ENCODE peak calls at places on chromosomes 16 and 17, in ten cellular contexts. One of them, this sample, is unnamed.

GRCh38 chr16:70520612-70521297 is 2.6 kb downstream of the COG4 start:
- DNase-seq in stomach: no peak
- DNase-seq in HL-60: peak
- DNase-seq in AG04449: peak
- DNase-seq in heart right ventricle: no peak
- DNase-seq in BE2C: no peak
- DNase-seq in AG04450: no peak
- DNase-seq in spleen: no peak
- DNase-seq in fibroblast of the aortic adventitia: peak
- DNase-seq in breast epithelium: no peak
- DNase-seq in this sample: no peak

GRCh38 chr16:89599451-89599858 is 14.0 kb upstream of the DPEP1 start:
- DNase-seq in heart right ventricle: no peak
- DNase-seq in fibroblast of the aortic adventitia: no peak
- DNase-seq in HL-60: no peak
- DNase-seq in BE2C: peak
- DNase-seq in AG04450: no peak
- DNase-seq in breast epithelium: no peak
- DNase-seq in spleen: no peak
- DNase-seq in AG04449: no peak
- DNase-seq in stomach: no peak
- DNase-seq in this sample: no peak

GRCh38 chr17:27421111-27421510 is 35.1 kb upstream of the KSR1 start:
- DNase-seq in AG04449: no peak
- DNase-seq in breast epithelium: no peak
- DNase-seq in AG04450: no peak
- DNase-seq in stomach: no peak
- DNase-seq in spleen: no peak
- DNase-seq in heart right ventricle: no peak
- DNase-seq in fibroblast of the aortic adventitia: no peak
- DNase-seq in BE2C: no peak
- DNase-seq in HL-60: no peak
- DNase-seq in this sample: peak

GRCh38 chr17:79778504-79779087 is 648 bp downstream of the CBX2 start:
- DNase-seq in spleen: no peak
- DNase-seq in BE2C: peak
- DNase-seq in AG04450: no peak
- DNase-seq in AG04449: no peak
- DNase-seq in HL-60: no peak
- DNase-seq in fibroblast of the aortic adventitia: no peak
- DNase-seq in breast epithelium: no peak
- DNase-seq in heart right ventricle: no peak
- DNase-seq in stomach: no peak
- DNase-seq in this sample: peak

GRCh38 chr16:46920402-46921068 is 36.4 kb downstream of the GPT2 start:
- DNase-seq in AG04449: no peak
- DNase-seq in heart right ventricle: no peak
- DNase-seq in HL-60: no peak
- DNase-seq in fibroblast of the aortic adventitia: no peak
- DNase-seq in BE2C: no peak
- DNase-seq in AG04450: no peak
- DNase-seq in stomach: peak
- DNase-seq in breast epithelium: peak
- DNase-seq in spleen: no peak
- DNase-seq in this sample: no peak

GRCh38 chr17:1035546-1036170 is 38.7 kb downstream of the TIMM22 start:
- DNase-seq in spleen: no peak
- DNase-seq in BE2C: no peak
- DNase-seq in AG04450: no peak
- DNase-seq in breast epithelium: no peak
- DNase-seq in HL-60: no peak
- DNase-seq in heart right ventricle: no peak
- DNase-seq in fibroblast of the aortic adventitia: no peak
- DNase-seq in stomach: no peak
- DNase-seq in AG04449: no peak
- DNase-seq in this sample: no peak

GRCh38 chr17:17241656-17242055 is 4.7 kb upstream of the FLCN start:
- DNase-seq in fibroblast of the aortic adventitia: no peak
- DNase-seq in AG04449: no peak
- DNase-seq in heart right ventricle: no peak
- DNase-seq in spleen: no peak
- DNase-seq in BE2C: no peak
- DNase-seq in stomach: no peak
- DNase-seq in breast epithelium: no peak
- DNase-seq in HL-60: no peak
- DNase-seq in AG04450: no peak
- DNase-seq in this sample: peak

GRCh38 chr16:49484454-49484853 is 110.8 kb downstream of the C16orf78 start:
- DNase-seq in breast epithelium: peak
- DNase-seq in stomach: peak
- DNase-seq in HL-60: no peak
- DNase-seq in AG04449: no peak
- DNase-seq in spleen: peak
- DNase-seq in heart right ventricle: peak
- DNase-seq in AG04450: no peak
- DNase-seq in BE2C: peak
- DNase-seq in fibroblast of the aortic adventitia: peak
- DNase-seq in this sample: peak

GRCh38 chr17:50283246-50283645 is 9.0 kb downstream of the TMEM92 start:
- DNase-seq in HL-60: peak
- DNase-seq in breast epithelium: no peak
- DNase-seq in fibroblast of the aortic adventitia: peak
- DNase-seq in heart right ventricle: no peak
- DNase-seq in AG04450: no peak
- DNase-seq in BE2C: no peak
- DNase-seq in stomach: no peak
- DNase-seq in spleen: no peak
- DNase-seq in AG04449: no peak
- DNase-seq in this sample: no peak

GRCh38 chr17:11264183-11264871 is 23.3 kb downstream of the SHISA6 start:
- DNase-seq in BE2C: no peak
- DNase-seq in AG04450: no peak
- DNase-seq in stomach: no peak
- DNase-seq in fibroblast of the aortic adventitia: no peak
- DNase-seq in breast epithelium: no peak
- DNase-seq in HL-60: no peak
- DNase-seq in heart right ventricle: no peak
- DNase-seq in AG04449: no peak
- DNase-seq in spleen: no peak
- DNase-seq in this sample: no peak

DNA sequence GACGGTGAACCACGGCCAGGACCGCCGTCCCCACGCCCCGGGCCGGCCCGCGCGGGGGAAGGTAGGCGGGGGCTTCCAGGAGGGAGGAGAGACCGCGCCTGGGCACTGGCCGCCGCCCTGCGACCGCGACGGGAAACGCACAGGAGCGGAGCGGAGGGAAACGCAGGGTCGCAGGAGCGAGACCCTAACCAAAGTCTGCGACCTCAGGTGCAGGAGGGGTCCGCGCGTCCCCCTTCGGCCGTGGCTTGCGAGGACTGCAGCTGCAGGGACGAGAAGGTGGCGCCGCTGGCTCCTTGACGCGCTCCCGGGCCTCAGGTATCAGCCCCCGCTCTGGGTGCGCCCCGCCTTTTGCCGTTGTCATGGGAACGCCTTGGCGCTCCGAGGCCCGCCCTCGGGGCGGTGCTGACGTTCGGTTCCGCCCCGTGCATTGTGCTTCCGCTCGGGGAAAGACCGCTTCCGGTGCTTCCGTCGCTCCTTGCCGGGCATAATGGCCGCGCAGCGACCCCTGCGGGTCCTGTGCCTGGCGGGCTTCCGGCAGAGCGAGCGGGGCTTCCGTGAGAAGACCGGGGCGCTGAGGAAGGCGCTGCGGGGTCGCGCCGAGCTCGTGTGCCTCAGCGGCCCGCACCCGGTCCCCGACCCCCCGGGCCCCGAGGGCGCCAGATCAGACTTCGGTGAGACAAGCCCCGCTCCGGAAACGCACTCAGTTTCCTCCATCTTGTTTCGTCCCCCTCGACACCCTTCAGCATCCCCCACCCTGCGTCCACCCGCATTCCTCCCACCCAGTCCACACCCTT is at the start of gene OVCA2:
- DNase-seq in BE2C: peak
- DNase-seq in breast epithelium: peak
- DNase-seq in spleen: peak
- DNase-seq in HL-60: peak
- DNase-seq in AG04450: peak
- DNase-seq in heart right ventricle: peak
- DNase-seq in fibroblast of the aortic adventitia: peak
- DNase-seq in stomach: peak
- DNase-seq in AG04449: no peak
- DNase-seq in this sample: no peak
- TF ChIP-seq CTCF in BE2C: peak
- TF ChIP-seq CTCF in breast epithelium: no peak
- TF ChIP-seq CTCF in spleen: peak
- TF ChIP-seq CTCF in HL-60: no peak
- TF ChIP-seq CTCF in AG04450: peak
- TF ChIP-seq CTCF in heart right ventricle: peak
- TF ChIP-seq CTCF in fibroblast of the aortic adventitia: peak
- TF ChIP-seq CTCF in stomach: no peak
- TF ChIP-seq CTCF in AG04449: peak
- TF ChIP-seq CTCF in this sample: peak

GRCh38 chr16:56332464-56333079 is 92.8 kb downstream of the AMFR start:
- DNase-seq in breast epithelium: peak
- DNase-seq in stomach: peak
- DNase-seq in spleen: no peak
- DNase-seq in fibroblast of the aortic adventitia: peak
- DNase-seq in AG04449: no peak
- DNase-seq in HL-60: no peak
- DNase-seq in BE2C: no peak
- DNase-seq in heart right ventricle: peak
- DNase-seq in AG04450: no peak
- DNase-seq in this sample: no peak
- TF ChIP-seq CTCF in breast epithelium: peak
- TF ChIP-seq CTCF in stomach: no peak
- TF ChIP-seq CTCF in spleen: no peak
- TF ChIP-seq CTCF in fibroblast of the aortic adventitia: peak
- TF ChIP-seq CTCF in AG04449: peak
- TF ChIP-seq CTCF in HL-60: no peak
- TF ChIP-seq CTCF in BE2C: no peak
- TF ChIP-seq CTCF in heart right ventricle: no peak
- TF ChIP-seq CTCF in AG04450: peak
- TF ChIP-seq CTCF in this sample: peak

GRCh38 chr16:10312784-10313724 is 72.8 kb upstream of the ATF7IP2 start:
- DNase-seq in spleen: no peak
- DNase-seq in HL-60: no peak
- DNase-seq in fibroblast of the aortic adventitia: no peak
- DNase-seq in breast epithelium: no peak
- DNase-seq in AG04450: no peak
- DNase-seq in BE2C: no peak
- DNase-seq in stomach: peak
- DNase-seq in AG04449: no peak
- DNase-seq in heart right ventricle: no peak
- DNase-seq in this sample: no peak

GRCh38 chr16:10312023-10312422 is 73.8 kb upstream of the ATF7IP2 start:
- DNase-seq in heart right ventricle: no peak
- DNase-seq in fibroblast of the aortic adventitia: no peak
- DNase-seq in AG04450: no peak
- DNase-seq in AG04449: no peak
- DNase-seq in spleen: no peak
- DNase-seq in breast epithelium: no peak
- DNase-seq in BE2C: no peak
- DNase-seq in HL-60: no peak
- DNase-seq in stomach: peak
- DNase-seq in this sample: no peak

GRCh38 chr16:10317425-10318001 is 68.3 kb upstream of the ATF7IP2 start:
- DNase-seq in BE2C: no peak
- DNase-seq in fibroblast of the aortic adventitia: no peak
- DNase-seq in AG04449: no peak
- DNase-seq in HL-60: no peak
- DNase-seq in AG04450: no peak
- DNase-seq in stomach: no peak
- DNase-seq in heart right ventricle: no peak
- DNase-seq in breast epithelium: no peak
- DNase-seq in spleen: no peak
- DNase-seq in this sample: no peak

GRCh38 chr16:10314317-10314716 is 71.5 kb upstream of the ATF7IP2 start:
- DNase-seq in AG04450: no peak
- DNase-seq in fibroblast of the aortic adventitia: no peak
- DNase-seq in stomach: no peak
- DNase-seq in heart right ventricle: no peak
- DNase-seq in BE2C: no peak
- DNase-seq in HL-60: no peak
- DNase-seq in spleen: no peak
- DNase-seq in AG04449: no peak
- DNase-seq in breast epithelium: no peak
- DNase-seq in this sample: no peak

GRCh38 chr16:10314811-10315210 is 71.0 kb upstream of the ATF7IP2 start:
- DNase-seq in spleen: no peak
- DNase-seq in heart right ventricle: no peak
- DNase-seq in HL-60: no peak
- DNase-seq in AG04449: no peak
- DNase-seq in fibroblast of the aortic adventitia: peak
- DNase-seq in breast epithelium: no peak
- DNase-seq in BE2C: no peak
- DNase-seq in stomach: no peak
- DNase-seq in AG04450: no peak
- DNase-seq in this sample: no peak
- TF ChIP-seq CTCF in spleen: no peak
- TF ChIP-seq CTCF in heart right ventricle: no peak
- TF ChIP-seq CTCF in HL-60: no peak
- TF ChIP-seq CTCF in AG04449: no peak
- TF ChIP-seq CTCF in fibroblast of the aortic adventitia: no peak
- TF ChIP-seq CTCF in breast epithelium: no peak
- TF ChIP-seq CTCF in BE2C: no peak
- TF ChIP-seq CTCF in stomach: no peak
- TF ChIP-seq CTCF in AG04450: no peak
- TF ChIP-seq CTCF in this sample: peak

DNA sequence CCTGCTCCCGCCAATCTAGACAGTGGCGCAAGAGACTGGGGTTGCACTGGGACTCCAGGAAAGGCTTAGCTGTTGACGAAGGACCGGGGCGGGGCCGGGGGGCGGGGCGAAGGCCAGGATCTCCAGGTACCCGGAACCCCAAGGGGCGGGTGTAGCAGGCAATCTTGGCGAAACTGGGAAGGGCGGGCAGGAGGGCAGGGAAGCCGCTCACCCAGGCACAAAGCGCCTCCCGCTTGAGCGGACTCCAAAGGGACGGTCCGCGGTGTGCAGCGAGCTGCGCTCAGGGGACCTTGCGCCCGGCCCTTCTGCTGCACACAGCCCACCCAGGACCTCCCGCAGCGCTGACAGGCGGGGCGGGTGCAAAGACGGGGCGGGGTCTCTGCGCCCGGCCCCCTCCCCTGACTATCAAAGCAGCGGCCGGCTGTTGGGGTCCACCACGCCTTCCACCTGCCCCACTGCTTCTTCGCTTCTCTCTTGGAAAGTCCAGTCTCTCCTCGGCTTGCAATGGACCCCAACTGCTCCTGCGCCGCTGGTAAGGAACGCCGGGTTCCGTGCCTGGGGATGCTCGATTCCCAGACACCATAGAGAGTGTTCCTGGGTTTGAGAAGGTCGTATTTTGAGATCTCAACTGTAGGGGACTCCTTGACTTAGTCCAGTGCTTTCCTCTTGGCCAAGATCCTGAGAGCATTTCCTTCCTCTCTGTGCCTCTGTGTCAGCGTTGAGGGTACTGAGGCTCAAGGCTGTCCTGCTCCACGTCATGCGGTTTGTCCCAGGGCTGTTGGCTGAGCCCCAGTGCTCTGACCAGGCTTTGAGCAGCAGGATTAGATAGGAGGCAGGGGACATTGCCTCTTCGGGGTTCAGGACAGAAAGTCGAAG is at the start of gene MT1F:
- DNase-seq in AG04449: no peak
- DNase-seq in BE2C: peak
- DNase-seq in fibroblast of the aortic adventitia: no peak
- DNase-seq in heart right ventricle: peak
- DNase-seq in stomach: peak
- DNase-seq in breast epithelium: peak
- DNase-seq in HL-60: peak
- DNase-seq in AG04450: no peak
- DNase-seq in spleen: peak
- DNase-seq in this sample: no peak
- TF ChIP-seq CTCF in AG04449: no peak
- TF ChIP-seq CTCF in BE2C: no peak
- TF ChIP-seq CTCF in fibroblast of the aortic adventitia: no peak
- TF ChIP-seq CTCF in heart right ventricle: no peak
- TF ChIP-seq CTCF in stomach: no peak
- TF ChIP-seq CTCF in breast epithelium: no peak
- TF ChIP-seq CTCF in HL-60: no peak
- TF ChIP-seq CTCF in AG04450: no peak
- TF ChIP-seq CTCF in spleen: no peak
- TF ChIP-seq CTCF in this sample: no peak